ENCODE peak calls at places on chromosomes 6 and 20, in seven cellular contexts. R, A, O, Y, F, J and C are unnamed samples.

GRCh38 chr20:46348231-46348803 is 40.0 kb upstream of the CDH22 start:
- DNase-seq in R (no peak), A (peak; percentile 62), O (no peak), Y (peak; percentile 94), F (no peak), J (no peak), C (no peak)

GRCh38 chr6:84150680-84151079 is 76.8 kb downstream of the CEP162 start:
- DNase-seq in R (no peak), A (peak; percentile 48), O (no peak), Y (no peak), F (peak; percentile 26), J (no peak), C (peak; percentile 4)

GRCh38 chr6:125835221-125835744 is 44.5 kb downstream of the NCOA7 start:
- DNase-seq in R (no peak), A (peak; percentile 96), O (no peak), Y (peak; percentile 72), F (no peak), J (no peak), C (peak; percentile 77)

GRCh38 chr6:137820425-137820824 is 46.6 kb upstream of the TNFAIP3 start:
- DNase-seq in R (no peak), A (peak; percentile 65), O (no peak), Y (no peak), F (no peak), J (no peak), C (no peak)

GRCh38 chr6:4114123-4114522 is 21.3 kb downstream of the ECI2 start:
- DNase-seq in R (no peak), A (peak; percentile 3), O (no peak), Y (no peak), F (no peak), J (no peak), C (no peak)

GRCh38 chr20:48047453-48047852 is 262.2 kb upstream of the SULF2 start:
- DNase-seq in R (no peak), A (no peak), O (no peak), Y (no peak), F (no peak), J (no peak), C (no peak)

GRCh38 chr6:40894962-40895799 is 143.8 kb downstream of the UNC5CL start:
- DNase-seq in R (peak; percentile 56), A (peak; percentile 56), O (no peak), Y (peak; percentile 88), F (no peak), J (peak; percentile 42), C (no peak)

GRCh38 chr6:31791324-31792089 is 4.0 kb downstream of the VARS1 start:
- DNase-seq in R (no peak), A (peak; percentile 63), O (no peak), Y (peak; percentile 82), F (no peak), J (no peak), C (no peak)

GRCh38 chr20:23214903-23215302 is 128.8 kb upstream of the CD93 start:
- DNase-seq in R (no peak), A (no peak), O (no peak), Y (no peak), F (no peak), J (no peak), C (no peak)

GRCh38 chr6:43953794-43954310 is 173.4 kb downstream of the MRPL14 start:
- DNase-seq in R (peak; percentile 58), A (peak; percentile 34), O (peak; percentile 74), Y (peak; percentile 74), F (peak; percentile 12), J (no peak), C (no peak)

GRCh38 chr6:126015869-126016268 is 29.5 kb downstream of the TRMT11 start:
- DNase-seq in R (no peak), A (no peak), O (no peak), Y (no peak), F (no peak), J (no peak), C (no peak)

GRCh38 chr6:57432162-57432561 is 114.7 kb downstream of the PRIM2 start:
- DNase-seq in R (no peak), A (peak; percentile 81), O (no peak), Y (no peak), F (no peak), J (no peak), C (no peak)

GRCh38 chr20:44010162-44010704 is 95.6 kb downstream of the TOX2 start:
- DNase-seq in R (no peak), A (no peak), O (no peak), Y (no peak), F (no peak), J (no peak), C (no peak)

GRCh38 chr20:21127201-21127981 is 1.5 kb downstream of the KIZ start:
- DNase-seq in R (no peak), A (no peak), O (no peak), Y (no peak), F (no peak), J (no peak), C (no peak)

GRCh38 chr20:31608256-31608980 is 3.3 kb downstream of the ID1 start:
- DNase-seq in R (peak; percentile 80), A (peak; percentile 85), O (no peak), Y (peak; percentile 98), F (peak; percentile 65), J (peak; percentile 92), C (no peak)

GRCh38 chr6:35370124-35370741 is 27.9 kb downstream of the PPARD start:
- DNase-seq in R (peak; percentile 49), A (peak; percentile 97), O (no peak), Y (no peak), F (peak; percentile 72), J (peak; percentile 50), C (peak; percentile 75)

GRCh38 chr20:53865905-53866786 is 204.2 kb downstream of the BCAS1 start:
- DNase-seq in R (no peak), A (peak; percentile 66), O (no peak), Y (peak; percentile 93), F (peak; percentile 28), J (peak; percentile 53), C (no peak)

GRCh38 chr20:51158226-51158625 is 135.3 kb upstream of the KCNG1 start:
- DNase-seq in R (no peak), A (no peak), O (peak; percentile 42), Y (no peak), F (no peak), J (no peak), C (no peak)

GRCh38 chr20:22663528-22664025 is 79.2 kb upstream of the FOXA2 start:
- DNase-seq in R (no peak), A (no peak), O (no peak), Y (peak; percentile 81), F (no peak), J (no peak), C (no peak)

GRCh38 chr20:48411265-48411664 is 416.5 kb downstream of the PREX1 start:
- DNase-seq in R (no peak), A (no peak), O (no peak), Y (no peak), F (no peak), J (no peak), C (no peak)

GRCh38 chr20:50233325-50234212 is 42.9 kb downstream of the CEBPB start:
- DNase-seq in R (no peak), A (no peak), O (no peak), Y (no peak), F (no peak), J (no peak), C (no peak)

GRCh38 chr6:7554533-7555275 is 13.2 kb downstream of the DSP start:
- DNase-seq in R (no peak), A (no peak), O (no peak), Y (no peak), F (no peak), J (no peak), C (no peak)
- H3K4me3 ChIP-seq in R (no peak overlapping the region), A (no peak overlapping the region), O (no peak overlapping the region), Y (no peak overlapping the region), F (no peak overlapping the region), J (no peak overlapping the region), C (no peak overlapping the region)

GRCh38 chr6:136437246-136437645 is 113.0 kb downstream of the MAP7 start:
- DNase-seq in R (no peak), A (no peak), O (no peak), Y (no peak), F (no peak), J (no peak), C (no peak)

GRCh38 chr6:136435096-136435495 is 115.1 kb downstream of the MAP7 start:
- DNase-seq in R (no peak), A (no peak), O (no peak), Y (no peak), F (no peak), J (no peak), C (no peak)

GRCh38 chr6:136438445-136438844 is 111.8 kb downstream of the MAP7 start:
- DNase-seq in R (no peak), A (no peak), O (no peak), Y (no peak), F (no peak), J (no peak), C (no peak)

GRCh38 chr6:136440187-136440582 is 110.0 kb downstream of the MAP7 start:
- DNase-seq in R (no peak), A (no peak), O (no peak), Y (no peak), F (no peak), J (no peak), C (no peak)

DNA sequence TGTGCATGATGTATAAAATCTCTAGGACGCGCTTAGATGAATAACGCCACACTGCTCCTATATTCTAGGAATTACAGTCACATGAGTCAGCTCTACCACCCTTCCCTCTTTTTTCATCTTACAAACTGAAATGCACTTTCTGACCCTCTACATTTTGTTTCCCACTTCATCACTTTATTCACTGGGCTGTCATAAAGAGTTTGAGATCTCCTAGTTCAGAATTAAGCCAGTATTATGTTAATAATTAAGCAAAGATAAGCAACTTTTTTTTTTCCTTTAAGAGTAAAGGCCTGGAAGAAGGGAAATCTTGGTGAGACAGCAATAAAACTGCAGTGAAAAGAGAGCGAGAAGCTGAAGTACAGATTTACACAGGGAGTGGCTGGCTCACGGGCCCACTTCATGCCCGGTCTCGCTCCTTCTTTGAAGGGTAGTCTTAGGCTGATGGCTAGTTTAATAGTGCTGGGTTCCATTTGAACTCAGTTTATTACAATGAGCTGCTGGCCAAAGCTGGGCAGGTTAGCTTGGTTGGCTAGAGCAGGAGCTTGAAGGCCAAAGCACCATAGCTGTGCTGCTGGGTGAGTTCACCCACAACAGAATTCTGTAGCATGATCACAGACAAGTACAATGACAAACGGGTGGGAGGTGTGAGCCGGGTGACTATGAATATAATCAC is 110.6 kb downstream of the MAP7 start:
- DNase-seq in R (no peak), A (no peak), O (no peak), Y (no peak), F (no peak), J (peak; percentile 56), C (peak; percentile 36)
- H3K4me3 ChIP-seq in R (no peak overlapping the region), A (no peak overlapping the region), O (no peak overlapping the region), Y (no peak overlapping the region), F (no peak overlapping the region), J (no peak overlapping the region), C (no peak overlapping the region)

DNA sequence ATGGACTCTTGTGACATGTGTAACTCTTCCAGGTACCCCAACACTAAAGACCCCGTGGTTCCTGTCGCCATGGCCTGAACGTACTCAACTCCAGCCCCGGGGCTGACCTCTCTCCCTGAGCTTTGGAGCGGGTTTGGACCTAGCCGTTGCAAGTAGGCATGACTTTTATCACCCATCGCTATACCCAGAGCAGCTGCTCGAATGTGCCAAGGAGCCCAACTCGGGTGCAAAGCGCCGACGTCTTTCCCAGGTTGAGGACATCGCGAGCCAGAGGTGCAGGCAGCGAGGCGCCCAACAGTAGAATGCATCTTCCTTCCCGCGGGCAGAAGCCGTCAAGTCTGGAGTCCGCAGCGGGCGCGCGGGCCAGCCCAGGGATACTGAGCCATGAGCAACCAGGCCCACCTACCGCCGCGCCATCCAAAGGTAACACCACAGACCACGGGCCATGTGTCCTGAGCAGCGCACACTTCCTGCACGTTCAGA is 5.7 kb upstream of the LAMP5 start:
- DNase-seq in R (no peak), A (no peak), O (no peak), Y (no peak), F (no peak), J (no peak), C (no peak)
- H3K4me3 ChIP-seq in R (no peak overlapping the region), A (no peak overlapping the region), O (no peak overlapping the region), Y (no peak overlapping the region), F (no peak overlapping the region), J (no peak overlapping the region), C (no peak overlapping the region)

GRCh38 chr6:63475707-63476106 is 96.6 kb upstream of the LOC128125822 start:
- DNase-seq in R (no peak), A (no peak), O (no peak), Y (no peak), F (no peak), J (no peak), C (no peak)
- H3K4me3 ChIP-seq in R (no peak overlapping the region), A (no peak overlapping the region), O (no peak overlapping the region), Y (no peak overlapping the region), F (no peak overlapping the region), J (no peak overlapping the region), C (no peak overlapping the region)